ENCODE peak calls at places on chromosomes 11 and 22, in six cellular contexts. D, W, G, Y, U and C are unnamed samples.

GRCh38 chr11:43943931-43944751 is 1.7 kb downstream of the C11orf96 start:
- DNase-seq in D (no peak), W (no peak), G (no peak), Y (peak), U (no peak), C (no peak)

GRCh38 chr22:17063372-17064106 is 21.3 kb upstream of the IL17RA start:
- DNase-seq in D (no peak), W (no peak), G (no peak), Y (no peak), U (peak), C (no peak)

GRCh38 chr11:31628111-31628510 is 118.5 kb downstream of the ELP4 start:
- DNase-seq in D (no peak), W (no peak), G (no peak), Y (no peak), U (no peak), C (no peak)

GRCh38 chr11:93407777-93408401 is 77.3 kb downstream of the DEUP1 start:
- DNase-seq in D (no peak), W (peak), G (no peak), Y (no peak), U (no peak), C (peak)

GRCh38 chr11:86990520-86990919 is 35.3 kb upstream of the FZD4 start:
- DNase-seq in D (no peak), W (no peak), G (no peak), Y (no peak), U (no peak), C (no peak)

GRCh38 chr22:49996532-49997220 is 15.9 kb downstream of the IL17REL start:
- DNase-seq in D (no peak), W (no peak), G (no peak), Y (no peak), U (peak), C (no peak)

GRCh38 chr11:14029415-14029814 is 66.9 kb downstream of the SPON1 start:
- DNase-seq in D (no peak), W (no peak), G (no peak), Y (no peak), U (no peak), C (no peak)

GRCh38 chr11:96010683-96011082 is 86.8 kb upstream of the MTMR2 start:
- DNase-seq in D (no peak), W (no peak), G (no peak), Y (no peak), U (no peak), C (no peak)

GRCh38 chr11:132784441-132784840 is 747.9 kb downstream of the OPCML start:
- DNase-seq in D (no peak), W (no peak), G (no peak), Y (no peak), U (no peak), C (no peak)

GRCh38 chr11:86461892-86462291 is 87.2 kb downstream of the CCDC81 start:
- DNase-seq in D (no peak), W (no peak), G (no peak), Y (no peak), U (no peak), C (no peak)

GRCh38 chr11:94396282-94396681 is 4.9 kb downstream of the GPR83 start:
- DNase-seq in D (no peak), W (no peak), G (no peak), Y (no peak), U (no peak), C (no peak)

GRCh38 chr11:71555508-71555907 is 7.3 kb downstream of the KRTAP5-9 start:
- DNase-seq in D (no peak), W (no peak), G (no peak), Y (no peak), U (no peak), C (no peak)

GRCh38 chr11:97367406-97368083 is 977.7 kb downstream of the JRKL start:
- DNase-seq in D (no peak), W (no peak), G (no peak), Y (no peak), U (no peak), C (no peak)

GRCh38 chr22:17627961-17628303 is 617 bp downstream of the ATP6V1E1 start:
- DNase-seq in D (no peak), W (no peak), G (no peak), Y (no peak), U (no peak), C (no peak)

GRCh38 chr22:46791201-46791731 is 28.8 kb downstream of the TBC1D22A start:
- DNase-seq in D (no peak), W (no peak), G (peak), Y (peak), U (peak), C (no peak)

GRCh38 chr22:43789452-43789851 is 22.7 kb downstream of the EFCAB6 start:
- DNase-seq in D (no peak), W (no peak), G (no peak), Y (no peak), U (peak), C (no peak)

GRCh38 chr11:78038697-78039313 is 15.7 kb upstream of the KCTD14 start:
- DNase-seq in D (peak), W (no peak), G (no peak), Y (no peak), U (peak), C (no peak)

GRCh38 chr22:33923660-33924246 is 3.5 kb upstream of the LARGE1 start:
- DNase-seq in D (no peak), W (peak), G (no peak), Y (peak), U (peak), C (peak)

GRCh38 chr11:36312593-36312990 is 16.5 kb downstream of the PRR5L start:
- DNase-seq in D (no peak), W (no peak), G (no peak), Y (no peak), U (no peak), C (no peak)

GRCh38 chr11:91220476-91221202 is 997.8 kb upstream of the CHORDC1 start:
- DNase-seq in D (no peak), W (no peak), G (no peak), Y (no peak), U (no peak), C (no peak)

GRCh38 chr22:32987081-32987631 is 71.0 kb downstream of the SYN3 start:
- DNase-seq in D (no peak), W (no peak), G (no peak), Y (no peak), U (no peak), C (no peak)

GRCh38 chr11:126485021-126485781 is 129.7 kb downstream of the ST3GAL4 start:
- DNase-seq in D (no peak), W (no peak), G (no peak), Y (no peak), U (no peak), C (no peak)

GRCh38 chr11:28400236-28401100 is 292.3 kb downstream of the METTL15 start:
- DNase-seq in D (no peak), W (no peak), G (no peak), Y (no peak), U (no peak), C (no peak)

GRCh38 chr11:121829159-121829643 is 286.8 kb downstream of the BLID start:
- DNase-seq in D (no peak), W (no peak), G (no peak), Y (no peak), U (no peak), C (no peak)

GRCh38 chr22:30829901-30830550 is 135.4 kb downstream of the OSBP2 start:
- DNase-seq in D (no peak), W (no peak), G (no peak), Y (no peak), U (no peak), C (no peak)

GRCh38 chr11:859394-860131 is 16.9 kb downstream of the TSPAN4 start:
- DNase-seq in D (no peak), W (no peak), G (no peak), Y (no peak), U (peak), C (no peak)

GRCh38 chr22:24685804-24686203 is 82.8 kb downstream of the GGT1 start:
- DNase-seq in D (no peak), W (no peak), G (no peak), Y (no peak), U (no peak), C (no peak)